ENCODE peak calls at places on chromosomes 6 and 20, in six cellular contexts. R is ovary, S is IMR-90, C is thoracic aorta, G is H1, B is HCT116. Y is an unnamed sample. For H3K27me3, the result is how much of the 10 kb centered on the place peaks cover.

GRCh38 chr6:7535498-7535897 is 6.0 kb upstream of the DSP start:
- DNase-seq in R (no peak), S (peak), G (no peak), B (no peak), C (no peak), Y (no peak)

GRCh38 chr6:56915832-56916231 is 39.1 kb upstream of the BEND6 start:
- DNase-seq in S (no peak), C (no peak), R (no peak), G (no peak), B (no peak), Y (no peak)

GRCh38 chr6:94735270-94735669 is 842.1 kb upstream of the MANEA start:
- DNase-seq in B (no peak), G (no peak), R (no peak), S (no peak), C (no peak), Y (no peak)

GRCh38 chr20:51159303-51159702 is 136.4 kb upstream of the KCNG1 start:
- DNase-seq in B (no peak), G (no peak), S (no peak), C (no peak), R (no peak), Y (no peak)

GRCh38 chr6:474454-475185 is 83.1 kb downstream of the IRF4 start:
- DNase-seq in S (no peak), C (no peak), B (no peak), G (no peak), R (no peak), Y (no peak)

GRCh38 chr6:89413006-89413400 is 930 bp upstream of the RRAGD start:
- DNase-seq in B (no peak), S (no peak), G (no peak), C (no peak), R (no peak), Y (no peak)

GRCh38 chr6:209432-210103 is 82.7 kb upstream of the DUSP22 start:
- DNase-seq in R (no peak), B (no peak), S (no peak), G (no peak), C (no peak), Y (no peak)

GRCh38 chr6:105273589-105273988 is 93.8 kb upstream of the POPDC3 start:
- DNase-seq in C (no peak), S (no peak), G (no peak), R (no peak), B (no peak), Y (no peak)

GRCh38 chr6:110878751-110879539 is 4.4 kb downstream of the AMD1 start:
- DNase-seq in B (no peak), R (no peak), C (no peak), S (peak), G (no peak), Y (no peak)

GRCh38 chr6:122798099-122798641 is 9.1 kb downstream of the SMPDL3A start:
- DNase-seq in C (no peak), G (no peak), S (peak), B (peak), R (no peak), Y (peak)

GRCh38 chr6:170553686-170554085 is 483 bp upstream of the TBP start:
- DNase-seq in R (no peak), S (peak), G (no peak), C (no peak), B (no peak), Y (no peak)

GRCh38 chr6:25202505-25202904 is 76.7 kb upstream of the CARMIL1 start:
- DNase-seq in G (no peak), C (no peak), S (peak), B (no peak), R (no peak), Y (no peak)

GRCh38 chr6:131379951-131380350 is 193.1 kb upstream of the ARG1 start:
- DNase-seq in B (no peak), S (peak), C (no peak), G (no peak), R (no peak), Y (no peak)

GRCh38 chr20:17172826-17173420 is 53.9 kb upstream of the PCSK2 start:
- DNase-seq in C (no peak), S (no peak), B (no peak), R (no peak), G (no peak), Y (no peak)

GRCh38 chr6:24854077-24854670 is 55.5 kb upstream of the ARMH2 start:
- DNase-seq in B (no peak), C (no peak), S (no peak), G (no peak), R (no peak), Y (no peak)

GRCh38 chr20:22404609-22405170 is 179.7 kb downstream of the FOXA2 start:
- DNase-seq in S (no peak), C (no peak), G (no peak), B (no peak), R (no peak), Y (no peak)

GRCh38 chr6:144351338-144351737 is 66.2 kb downstream of the UTRN start:
- DNase-seq in R (no peak), G (no peak), S (no peak), B (no peak), C (no peak), Y (no peak)

GRCh38 chr20:3629893-3630292 is 33.3 kb downstream of the GFRA4 start:
- DNase-seq in C (no peak), G (no peak), S (no peak), B (no peak), R (no peak), Y (no peak)

GRCh38 chr6:81718126-81718525 is 34.4 kb downstream of the TENT5A start:
- DNase-seq in S (no peak), C (no peak), G (no peak), R (no peak), B (no peak), Y (no peak)

GRCh38 chr6:17583811-17584210 is 16.3 kb upstream of the FAM8A1 start:
- DNase-seq in G (no peak), C (no peak), R (no peak), B (no peak), S (peak), Y (no peak)

GRCh38 chr6:45556828-45557227 is 179.1 kb upstream of the SUPT3H start:
- DNase-seq in S (no peak), B (no peak), R (no peak), C (no peak), G (no peak), Y (no peak)

GRCh38 chr6:45006893-45007292 is 321.2 kb upstream of the RUNX2 start:
- DNase-seq in S (no peak), C (no peak), B (no peak), G (no peak), R (no peak), Y (no peak)

GRCh38 chr6:110493253-110493800 is 16.9 kb upstream of the SLC22A16 start:
- DNase-seq in S (no peak), G (no peak), C (no peak), B (no peak), R (no peak), Y (no peak)

GRCh38 chr6:161233986-161234620 is 39.8 kb downstream of the AGPAT4 start:
- DNase-seq in S (peak), B (peak), R (peak), G (no peak), C (no peak), Y (peak)

GRCh38 chr6:151452750-151453427 is 963 bp upstream of the RMND1 start:
- DNase-seq in S (no peak), C (no peak), G (no peak), R (peak), B (no peak), Y (peak)

GRCh38 chr20:31675828-31676533 is 38.3 kb downstream of the COX4I2 start:
- DNase-seq in S (peak), R (peak), G (no peak), B (no peak), C (no peak), Y (no peak)

GRCh38 chr6:2990179-2990931 is 9.3 kb upstream of the NQO2 start:
- DNase-seq in S (no peak), C (no peak), B (no peak), G (no peak), R (peak), Y (peak)

GRCh38 chr6:132161283-132161682 is 210.1 kb upstream of the CCN2 start:
- DNase-seq in C (no peak), G (no peak), R (no peak), B (peak), S (peak), Y (no peak)

GRCh38 chr6:13267142-13267621 is 61.2 kb downstream of the TBC1D7 start:
- DNase-seq in S (no peak), G (no peak), R (no peak), C (no peak), B (no peak), Y (no peak)

DNA sequence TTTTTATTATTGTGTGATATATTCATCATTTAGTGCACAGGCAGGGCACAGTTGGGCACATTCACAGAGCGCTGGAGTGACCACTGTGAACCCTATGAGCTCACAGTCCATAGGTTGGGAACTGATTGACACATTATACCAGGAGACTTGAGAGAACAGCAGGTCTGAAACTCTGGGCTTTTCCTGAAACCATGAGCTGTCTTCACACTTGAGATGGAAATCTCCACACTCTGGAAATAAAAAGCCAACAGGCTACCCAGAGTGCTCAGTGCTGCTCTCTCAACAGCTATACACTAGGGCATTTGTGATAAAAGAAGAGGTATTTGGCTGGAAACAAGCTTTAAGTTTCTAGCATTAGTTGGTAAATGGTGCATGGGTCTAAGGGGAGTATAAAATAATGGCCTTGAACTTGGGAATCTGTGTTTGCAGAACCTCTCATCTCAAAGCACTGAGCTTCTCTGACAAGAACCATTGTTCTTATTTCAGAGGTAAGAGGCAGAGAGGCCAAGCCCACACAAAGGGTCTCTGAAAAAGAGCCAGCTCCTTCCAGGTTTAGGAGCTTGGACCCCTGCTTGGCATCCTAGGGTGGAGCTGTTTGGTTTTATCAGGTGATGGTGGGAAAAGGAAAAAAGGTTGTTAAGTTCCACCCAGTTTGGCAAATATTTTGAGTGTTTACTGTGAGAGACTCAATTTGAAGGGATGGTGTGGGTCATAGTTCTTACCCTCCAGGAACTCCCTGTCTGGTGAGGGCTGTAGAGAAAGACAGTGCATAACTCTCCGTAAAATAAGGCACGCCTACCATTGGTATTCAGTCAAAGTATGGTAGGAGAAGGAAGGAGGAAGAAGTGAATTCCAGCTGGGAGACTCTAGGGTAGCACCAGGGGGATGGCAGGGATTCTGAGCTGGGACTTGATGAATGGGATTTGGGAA is 14.5 kb downstream of the CHMP4B start:
- DNase-seq in C (no peak), G (no peak), R (no peak), S (no peak), B (no peak), Y (no peak)
- H3K27ac ChIP-seq in C (peak), G (peak), R (no peak), S (no peak), B (no peak), Y (no peak)

GRCh38 chr6:168935628-168936010 is 318.0 kb downstream of the THBS2 start:
- DNase-seq in B (no peak), R (no peak), S (no peak), C (no peak), G (no peak), Y (no peak)
- H3K27me3 ChIP-seq in B (under half), R (under half), S (under half), C (under half), G (under half), Y (under half)

DNA sequence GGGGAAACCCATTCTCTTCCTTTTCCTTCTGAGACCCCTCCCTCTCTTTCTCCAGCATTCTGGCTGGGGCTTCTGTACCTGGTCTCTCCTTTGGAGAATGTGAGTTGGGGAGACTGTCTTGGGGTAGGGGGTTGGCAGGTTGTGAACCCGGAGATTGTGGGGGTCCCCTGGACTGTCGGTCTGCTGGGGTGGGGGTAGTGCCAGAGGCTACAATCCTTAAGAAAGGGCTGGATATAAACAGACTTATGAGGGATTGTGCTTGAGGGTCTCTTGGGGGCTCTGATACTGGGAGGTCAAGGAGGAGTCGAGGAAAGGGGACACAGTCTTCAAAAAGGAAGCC is 2.4 kb downstream of the SPAG4 start:
- DNase-seq in R (no peak), G (no peak), C (no peak), S (no peak), B (no peak), Y (no peak)
- H3K27ac ChIP-seq in R (peak), G (no peak), C (no peak), S (no peak), B (peak), Y (no peak)

DNA sequence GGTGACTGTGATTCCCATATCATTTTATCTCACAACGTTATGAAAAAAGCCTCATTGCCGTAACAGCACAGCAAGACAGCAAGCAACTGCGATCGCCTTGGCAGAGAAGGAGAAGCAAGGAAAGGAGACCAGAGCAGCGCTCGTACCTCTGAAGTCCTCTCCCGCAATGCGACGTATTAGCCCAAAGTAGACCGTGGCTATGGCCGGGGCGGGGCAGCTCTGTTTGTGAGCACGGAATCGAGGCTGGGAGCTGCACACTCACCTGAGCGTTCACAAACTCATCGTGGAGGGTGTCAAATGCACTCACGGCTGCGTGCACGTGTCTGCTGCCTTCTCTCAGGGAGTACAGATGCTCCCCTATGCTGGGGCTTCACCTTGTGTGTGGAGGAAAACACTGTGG is 76.1 kb downstream of the YTHDF1 start:
- DNase-seq in R (no peak), C (no peak), S (no peak), B (no peak), G (no peak), Y (no peak)
- H3K27me3 ChIP-seq in R (under half), C (under half), S (under half), B (under half), G (under half), Y (under half)

DNA sequence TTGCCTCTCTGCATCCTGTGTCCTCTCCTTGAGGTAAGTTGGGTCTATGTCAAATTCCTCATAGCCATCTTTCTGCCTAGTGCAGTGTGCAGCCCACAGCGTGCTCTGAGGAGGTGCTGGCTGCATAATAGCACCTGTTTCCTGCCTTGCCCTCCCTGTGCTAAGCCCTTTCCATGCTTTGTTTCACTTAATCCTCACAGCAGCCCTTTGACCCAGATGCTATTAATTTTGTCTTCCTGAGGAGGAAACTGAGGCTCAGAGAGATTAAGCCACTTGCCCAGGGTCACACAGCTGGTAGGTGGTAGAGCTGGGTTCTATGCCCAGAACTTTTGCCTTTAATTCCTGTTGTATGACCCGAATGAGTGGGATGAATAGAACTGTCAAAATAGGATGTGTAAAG is 13.5 kb downstream of the FAM83D start:
- DNase-seq in G (no peak), C (no peak), S (no peak), B (no peak), R (no peak), Y (no peak)
- H3K27ac ChIP-seq in G (no peak), C (no peak), S (no peak), B (no peak), R (no peak), Y (no peak)

GRCh38 chr6:55319961-55320690 is 7.1 kb upstream of the GFRAL start:
- DNase-seq in C (no peak), B (no peak), S (no peak), R (no peak), G (no peak), Y (no peak)

GRCh38 chr6:55320691-55321086 is 6.6 kb upstream of the GFRAL start:
- DNase-seq in C (no peak), B (no peak), S (no peak), R (no peak), G (no peak), Y (no peak)
- H3K27me3 ChIP-seq in C (under half), B (under half), S (under half), R (under half), G (under half), Y (under half)

GRCh38 chr6:14305629-14306028 is 188.1 kb downstream of the CD83 start:
- DNase-seq in C (no peak), R (no peak), S (no peak), G (no peak), B (no peak), Y (no peak)
- H3K27ac ChIP-seq in C (no peak), R (no peak), S (no peak), G (no peak), B (no peak), Y (no peak)

DNA sequence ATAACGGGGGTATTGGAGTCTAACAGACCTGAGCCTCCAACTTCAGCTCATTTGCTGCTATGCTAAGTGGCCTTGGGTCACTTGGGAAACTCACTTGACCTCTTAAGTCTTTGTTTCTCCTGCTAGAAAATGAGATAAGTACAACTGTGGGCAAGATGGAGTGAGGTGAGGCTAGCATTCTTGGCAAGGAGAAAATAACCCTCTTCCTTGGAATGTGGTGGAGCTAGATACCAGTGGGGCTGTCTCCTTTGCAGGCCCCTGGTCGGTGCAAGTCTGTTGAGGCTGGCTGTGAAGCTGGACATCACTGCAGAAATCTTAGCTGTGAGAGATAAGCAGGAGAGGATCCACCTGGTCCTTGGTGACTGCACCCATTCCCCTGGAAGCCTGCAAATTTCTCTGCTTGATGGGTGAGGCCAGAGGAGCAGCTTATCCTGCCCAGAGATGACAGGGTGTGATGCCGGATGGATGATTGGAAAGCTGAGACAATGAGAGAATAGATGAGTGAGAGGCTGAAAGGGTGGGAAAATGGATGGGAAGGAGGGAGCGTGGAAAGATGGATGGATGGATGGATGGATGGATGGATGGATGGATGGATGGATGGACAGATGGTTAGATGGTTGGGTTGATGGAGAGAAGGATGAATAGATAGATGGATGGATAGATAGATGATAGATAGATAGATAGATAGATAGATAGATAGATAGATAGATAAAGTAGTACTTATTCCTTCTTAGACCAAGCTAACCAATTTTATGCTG is 4.4 kb downstream of the BPIFA1 start:
- DNase-seq in S (no peak), G (no peak), R (no peak), C (no peak), B (no peak), Y (no peak)
- H3K27me3 ChIP-seq in S (under half), G (under half), R (under half), C (under half), B (under half), Y (under half)